ENCODE peak calls at places on chromosome 21, in seven cellular contexts. M is stimulated activated effector memory CD8-positive, alpha-beta T cell treated with anti-CD3 and anti-CD28 coated beads, Interleukin-12 subunit alpha, Interleukin-12 subunit beta, amount 100 ng/mL, for 72 hours; U is NCI-H2081; A is WTC11; K is heart left ventricle; R is aorta; C is activated CD4-positive, CD25-positive, alpha-beta regulatory T cell. Z is an unnamed sample.

GRCh38 chr21:45834821-45835293 is 146.7 kb upstream of the COL6A1 start:
- DNase-seq in M (no peak), U (no peak), A (no peak), K (no peak), R (peak), C (no peak), Z (no peak)

GRCh38 chr21:43286196-43286595 is 117.4 kb downstream of the CRYAA start:
- DNase-seq in M (no peak), U (no peak), A (no peak), K (no peak), R (no peak), C (no peak), Z (no peak)

GRCh38 chr21:45826733-45827692 is 154.6 kb upstream of the COL6A1 start:
- DNase-seq in M (no peak), U (no peak), A (no peak), K (no peak), R (no peak), C (no peak), Z (no peak)

GRCh38 chr21:41726970-41727783 is 39.7 kb downstream of the RIPK4 start:
- DNase-seq in M (no peak), U (no peak), A (no peak), K (peak), R (peak), C (no peak), Z (no peak)

GRCh38 chr21:18545908-18546307 is 142.3 kb upstream of the TMPRSS15 start:
- DNase-seq in M (no peak), U (no peak), A (no peak), K (no peak), R (no peak), C (no peak), Z (no peak)

GRCh38 chr21:26169061-26169610 is 1.4 kb downstream of the APP start:
- DNase-seq in M (no peak), U (peak), A (no peak), K (peak), R (peak), C (no peak), Z (peak)

GRCh38 chr21:45995686-45996179 is 14.2 kb downstream of the COL6A1 start:
- DNase-seq in M (no peak), U (no peak), A (no peak), K (peak), R (peak), C (no peak), Z (no peak)

GRCh38 chr21:33059319-33059894 is 10.5 kb upstream of the OLIG1 start:
- DNase-seq in M (no peak), U (no peak), A (no peak), K (no peak), R (no peak), C (no peak), Z (no peak)

GRCh38 chr21:26977741-26978140 is 10.9 kb upstream of the ADAMTS5 start:
- DNase-seq in M (no peak), U (no peak), A (no peak), K (no peak), R (no peak), C (no peak), Z (no peak)

GRCh38 chr21:44311108-44311507 is 11.3 kb downstream of the PFKL start:
- DNase-seq in M (no peak), U (no peak), A (no peak), K (no peak), R (no peak), C (no peak), Z (no peak)

GRCh38 chr21:17622018-17622417 is 9.3 kb upstream of the BTG3 start:
- DNase-seq in M (no peak), U (no peak), A (no peak), K (no peak), R (no peak), C (no peak), Z (no peak)

GRCh38 chr21:43929217-43929971 is 64.4 kb downstream of the AGPAT3 start:
- DNase-seq in M (no peak), U (no peak), A (no peak), K (peak), R (no peak), C (no peak), Z (no peak)

GRCh38 chr21:33196956-33197374 is 32.8 kb upstream of the IFNAR2 start:
- DNase-seq in M (peak), U (peak), A (peak), K (peak), R (no peak), C (peak), Z (peak)

GRCh38 chr21:45302082-45303061 is 14.7 kb upstream of the POFUT2 start:
- DNase-seq in M (no peak), U (no peak), A (no peak), K (peak), R (peak), C (peak), Z (peak)

GRCh38 chr21:35026617-35027557 is 22.2 kb downstream of the RUNX1 start:
- DNase-seq in M (peak), U (no peak), A (peak), K (peak), R (peak), C (peak), Z (peak)

GRCh38 chr21:39137248-39138186 is 45.7 kb downstream of the PSMG1 start:
- DNase-seq in M (no peak), U (no peak), A (peak), K (no peak), R (no peak), C (no peak), Z (no peak)

GRCh38 chr21:43864806-43865470 is at the start of gene AGPAT3:
- DNase-seq in M (no peak), U (peak), A (no peak), K (peak), R (peak), C (peak), Z (no peak)

GRCh38 chr21:27423906-27424595 is 457.2 kb upstream of the ADAMTS5 start:
- DNase-seq in M (no peak), U (no peak), A (no peak), K (no peak), R (no peak), C (no peak), Z (no peak)

GRCh38 chr21:18529253-18529652 is 125.7 kb upstream of the TMPRSS15 start:
- DNase-seq in M (no peak), U (peak), A (no peak), K (no peak), R (no peak), C (no peak), Z (no peak)

GRCh38 chr21:46119565-46120271 is 21.8 kb downstream of the COL6A2 start:
- DNase-seq in M (no peak), U (no peak), A (peak), K (peak), R (peak), C (no peak), Z (no peak)

GRCh38 chr21:17576080-17576835 is 36.4 kb downstream of the BTG3 start:
- DNase-seq in M (no peak), U (peak), A (no peak), K (no peak), R (no peak), C (no peak), Z (no peak)

GRCh38 chr21:34900376-34900775 is 148.7 kb downstream of the RUNX1 start:
- DNase-seq in M (peak), U (no peak), A (no peak), K (no peak), R (no peak), C (no peak), Z (no peak)

GRCh38 chr21:18117116-18117515 is 127.5 kb upstream of the CHODL start:
- DNase-seq in M (no peak), U (no peak), A (no peak), K (no peak), R (no peak), C (no peak), Z (no peak)